ENCODE peak calls at places on chromosome X, in four cellular contexts. Q is K562, X is IMR-90, K is GM12878. P is an unnamed sample.

GRCh38 chrX:87679849-87680248 is 162.2 kb downstream of the KLHL4 start:
- DNase-seq in K (no peak), Q (no peak), X (no peak), P (no peak)

GRCh38 chrX:100994352-100995281 is 25.1 kb downstream of the ARL13A start:
- DNase-seq in K (peak; percentile 8), X (peak; percentile 68), Q (peak; percentile 28), P (peak; percentile 41)

GRCh38 chrX:27918799-27919198 is 62.5 kb downstream of the DCAF8L1 start:
- DNase-seq in Q (no peak), X (peak; percentile 4), K (no peak), P (peak; percentile 13)

GRCh38 chrX:30593435-30594200 is 16.1 kb upstream of the TASL start:
- DNase-seq in Q (no peak), X (no peak), K (no peak), P (no peak)

GRCh38 chrX:120308959-120309872 is 2.0 kb downstream of the TMEM255A start:
- DNase-seq in X (peak; percentile 14), K (peak; percentile 47), Q (no peak), P (peak; percentile 29)

GRCh38 chrX:114650351-114650750 is 66.5 kb downstream of the HTR2C start:
- DNase-seq in X (no peak), Q (no peak), K (no peak), P (no peak)

GRCh38 chrX:110257889-110258288 is 60.0 kb downstream of the AMMECR1 start:
- DNase-seq in K (no peak), Q (no peak), X (no peak), P (no peak)

GRCh38 chrX:38870386-38870895 is 69.2 kb downstream of the MID1IP1 start:
- DNase-seq in Q (no peak), K (no peak), X (peak; percentile 3), P (no peak)

GRCh38 chrX:55342533-55343501 is 78.1 kb upstream of the PAGE3 start:
- DNase-seq in K (peak; percentile 21), X (no peak), Q (peak; percentile 41), P (peak; percentile 41)

GRCh38 chrX:36159254-36159653 is 239.7 kb downstream of the CFAP47 start:
- DNase-seq in X (no peak), K (no peak), Q (no peak), P (no peak)

GRCh38 chrX:119790977-119791436 is 423 bp downstream of the RPL39 start:
- DNase-seq in X (peak; percentile 26), K (no peak), Q (no peak), P (peak; percentile 57)

GRCh38 chrX:140362861-140363260 is 142.0 kb downstream of the SOX3 start:
- DNase-seq in Q (no peak), K (no peak), X (no peak), P (no peak)

GRCh38 chrX:42746606-42747005 is 31.4 kb downstream of the PPP1R2C start:
- DNase-seq in X (peak; percentile 38), K (no peak), Q (no peak), P (peak; percentile 86)

GRCh38 chrX:70960728-70961127 is 29.8 kb upstream of the SLC7A3 start:
- DNase-seq in Q (no peak), X (no peak), K (no peak), P (no peak)

GRCh38 chrX:20260885-20261284 is 5.8 kb downstream of the RPS6KA3 start:
- DNase-seq in K (no peak), Q (no peak), X (no peak), P (no peak)

GRCh38 chrX:13778916-13779315 is 38.0 kb downstream of the GPM6B start:
- DNase-seq in Q (no peak), K (no peak), X (peak; percentile 74), P (peak; percentile 68)

GRCh38 chrX:134396174-134396573 is 63.8 kb upstream of the HPRT1 start:
- DNase-seq in K (no peak), Q (peak; percentile 12), X (peak; percentile 17), P (peak; percentile 16)

GRCh38 chrX:95907081-95907480 is 777.6 kb upstream of the DIAPH2 start:
- DNase-seq in X (no peak), K (no peak), Q (no peak), P (peak; percentile 40)

GRCh38 chrX:109448539-109448938 is 33.3 kb downstream of the GUCY2F start:
- DNase-seq in X (no peak), Q (no peak), K (no peak), P (no peak)

GRCh38 chrX:6813836-6814370 is 279.0 kb upstream of the VCX3A start:
- DNase-seq in Q (no peak), X (no peak), K (no peak), P (no peak)

GRCh38 chrX:55220119-55220794 is at the start of gene PAGE5:
- DNase-seq in X (no peak), K (no peak), Q (peak; percentile 60), P (no peak)

GRCh38 chrX:120090208-120090607 is 12.7 kb upstream of the RHOXF2B start:
- DNase-seq in Q (no peak), X (no peak), K (no peak), P (no peak)

GRCh38 chrX:130378008-130378669 is 7.3 kb downstream of the GPR119 start:
- DNase-seq in K (no peak), Q (no peak), X (no peak), P (no peak)

GRCh38 chrX:115018040-115018647 is 728 bp upstream of the IL13RA2 start:
- DNase-seq in X (no peak), K (no peak), Q (no peak), P (no peak)

GRCh38 chrX:70675284-70675683 is 230.6 kb downstream of the DLG3 start:
- DNase-seq in Q (no peak), K (no peak), X (no peak), P (no peak)

GRCh38 chrX:20571611-20572010 is 304.9 kb upstream of the RPS6KA3 start:
- DNase-seq in Q (no peak), X (peak; percentile 2), K (no peak), P (no peak)

GRCh38 chrX:13899607-13900006 is 82.7 kb upstream of the GPM6B start:
- DNase-seq in X (peak; percentile 97), Q (no peak), K (no peak), P (peak; percentile 15)

GRCh38 chrX:21700289-21700688 is 42.2 kb upstream of the KLHL34 start:
- DNase-seq in X (no peak), Q (no peak), K (no peak), P (no peak)

GRCh38 chrX:8037593-8038348 is 110.6 kb upstream of the PNPLA4 start:
- DNase-seq in Q (no peak), K (no peak), X (no peak), P (no peak)

GRCh38 chrX:66015152-66015827 is 24.6 kb downstream of the VSIG4 start:
- DNase-seq in X (no peak), Q (peak; percentile 49), K (peak; percentile 68), P (no peak)

GRCh38 chrX:155841232-155841631 is 39.9 kb upstream of the VAMP7 start:
- DNase-seq in Q (no peak), K (no peak), X (no peak), P (no peak)

GRCh38 chrX:16320765-16321355 is 153.6 kb downstream of the MAGEB17 start:
- DNase-seq in K (no peak), Q (no peak), X (peak; percentile 77), P (no peak)

GRCh38 chrX:57044226-57044625 is 48.9 kb upstream of the SPIN3 start:
- DNase-seq in X (no peak), K (no peak), Q (no peak), P (no peak)

GRCh38 chrX:41923925-41924693 is 755 bp upstream of the CASK start:
- DNase-seq in K (no peak), Q (no peak), X (peak; percentile 26), P (peak; percentile 46)

GRCh38 chrX:103464071-103464773 is 55.1 kb downstream of the RAB40A start:
- DNase-seq in X (peak; percentile 47), Q (peak; percentile 28), K (no peak), P (peak; percentile 55)
- TF ChIP-seq FOS in X (no peak), Q (no peak), K (no peak), P (no peak)

DNA sequence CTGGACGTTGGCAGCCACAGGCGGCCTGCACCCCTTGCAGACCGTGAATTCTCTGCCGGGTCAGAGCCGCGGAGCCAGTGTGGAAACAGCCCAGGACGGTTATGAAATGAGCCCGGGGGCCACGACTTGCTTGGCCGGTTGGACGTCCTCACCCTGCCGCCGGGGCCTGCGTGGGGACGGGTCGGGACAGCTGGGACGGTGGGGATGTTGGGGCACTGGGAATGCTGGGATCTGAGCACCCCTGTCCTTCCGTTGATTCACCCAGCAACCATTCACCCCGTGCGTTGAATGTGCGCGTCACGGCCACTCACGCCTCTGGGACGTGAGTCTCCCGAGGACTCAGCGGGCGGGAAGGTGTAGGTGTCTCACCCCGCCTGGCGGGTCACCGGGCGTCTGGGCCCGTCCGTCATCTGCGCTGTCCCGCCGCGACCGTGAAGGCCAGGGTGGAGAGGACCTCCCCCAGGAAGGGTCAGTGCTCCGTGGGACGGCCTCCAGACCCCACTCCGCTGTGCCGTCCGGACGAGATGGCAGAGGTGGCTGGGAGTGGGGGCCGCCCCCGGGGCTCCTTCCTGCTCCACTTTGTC is 4.5 kb upstream of the PLCXD1 start:
- DNase-seq in X (peak; percentile 76), Q (peak; percentile 46), K (no peak), P (no peak)
- TF ChIP-seq FOS in X (peak; percentile 75), Q (no peak), K (no peak), P (no peak)

DNA sequence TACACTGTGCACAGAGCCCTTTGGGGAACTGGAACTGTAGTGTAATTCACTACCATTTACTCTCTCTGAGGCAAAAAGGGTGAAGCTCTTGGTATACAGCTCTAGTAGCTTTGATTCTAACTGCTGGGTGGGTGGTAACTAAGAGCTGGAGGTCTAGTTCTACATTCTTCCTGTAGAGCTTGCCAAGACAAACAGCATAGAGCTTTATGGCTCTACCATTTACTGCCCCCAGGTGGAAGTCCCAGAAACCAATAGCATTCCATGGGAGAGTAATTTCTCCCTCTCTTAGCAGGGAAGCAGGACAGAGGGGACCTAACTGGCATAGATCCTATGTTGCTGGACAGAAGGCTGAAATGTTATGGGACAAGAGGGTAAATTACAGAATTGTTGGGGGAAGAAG is 26.7 kb downstream of the HDAC8 start:
- DNase-seq in Q (no peak), X (no peak), K (no peak), P (peak; percentile 32)
- TF ChIP-seq FOS in Q (no peak), X (no peak), K (no peak), P (no peak)

GRCh38 chrX:11558972-11559371 is 106.7 kb downstream of the ARHGAP6 start:
- DNase-seq in K (no peak), X (no peak), Q (peak; percentile 63), P (peak; percentile 1)
- TF ChIP-seq FOS in K (no peak), X (no peak), Q (no peak), P (no peak)

P was measured in endothelial cell of umbilical vein.